ENCODE peak calls at places on chromosomes 2 and 18, in eight cellular contexts. O is Ammon's horn, L is endothelial cell of umbilical vein, D is DMS79 treated with DMSO at 0.1 percent for 48 hours, C is NCI-H2107, X is B cell, T is endothelial cell, H is tibial nerve. K is an unnamed sample.

GRCh38 chr2:36355157-36355889 is at the start of gene CRIM1:
- DNase-seq in O (peak), L (peak), D (no peak), C (no peak), X (peak), T (peak), H (peak), K (peak)

GRCh38 chr2:53913721-53914120 is 54.0 kb upstream of the GPR75 start:
- DNase-seq in O (no peak), L (peak), D (no peak), C (no peak), X (peak), T (peak), H (no peak), K (no peak)

GRCh38 chr2:11498543-11499034 is 32.6 kb upstream of the E2F6 start:
- DNase-seq in O (peak), L (no peak), D (no peak), C (no peak), X (no peak), T (no peak), H (peak), K (peak)

GRCh38 chr2:55490554-55490953 is 29.0 kb upstream of the CFAP36 start:
- DNase-seq in O (peak), L (peak), D (peak), C (no peak), X (no peak), T (no peak), H (peak), K (no peak)

GRCh38 chr2:231928481-231928880 is 2.3 kb upstream of the NPPC start:
- DNase-seq in O (no peak), L (no peak), D (no peak), C (no peak), X (no peak), T (peak), H (no peak), K (no peak)

GRCh38 chr2:47226124-47227040 is 71.3 kb upstream of the STPG4 start:
- DNase-seq in O (no peak), L (no peak), D (peak), C (peak), X (peak), T (no peak), H (no peak), K (no peak)

GRCh38 chr2:165847001-165847400 is 53.0 kb upstream of the GALNT3 start:
- DNase-seq in O (no peak), L (no peak), D (no peak), C (no peak), X (no peak), T (no peak), H (no peak), K (no peak)

GRCh38 chr18:30623401-30624065 is 419.0 kb downstream of the DSC3 start:
- DNase-seq in O (no peak), L (no peak), D (no peak), C (no peak), X (no peak), T (no peak), H (no peak), K (no peak)

GRCh38 chr18:61039251-61039650 is 294.0 kb upstream of the CDH20 start:
- DNase-seq in O (no peak), L (no peak), D (no peak), C (no peak), X (no peak), T (no peak), H (no peak), K (no peak)

GRCh38 chr18:9688036-9688741 is 19.9 kb upstream of the RAB31 start:
- DNase-seq in O (no peak), L (no peak), D (peak), C (no peak), X (no peak), T (no peak), H (no peak), K (no peak)

GRCh38 chr2:151033454-151034248 is 228.0 kb downstream of the RBM43 start:
- DNase-seq in O (no peak), L (no peak), D (no peak), C (no peak), X (no peak), T (no peak), H (no peak), K (no peak)

GRCh38 chr2:71800106-71800809 is 346.9 kb downstream of the DYSF start:
- DNase-seq in O (no peak), L (peak), D (no peak), C (no peak), X (no peak), T (no peak), H (no peak), K (no peak)

GRCh38 chr2:77309725-77310124 is 212.5 kb downstream of the LRRTM4 start:
- DNase-seq in O (no peak), L (no peak), D (no peak), C (no peak), X (no peak), T (no peak), H (no peak), K (no peak)

GRCh38 chr2:71190959-71191943 is 35.7 kb downstream of the PAIP2B start:
- DNase-seq in O (peak), L (peak), D (no peak), C (no peak), X (no peak), T (no peak), H (no peak), K (no peak)

GRCh38 chr18:36504928-36505327 is 207.4 kb downstream of the FHOD3 start:
- DNase-seq in O (no peak), L (no peak), D (no peak), C (no peak), X (no peak), T (no peak), H (no peak), K (no peak)

GRCh38 chr2:102604754-102605153 is 14.6 kb upstream of the SLC9A2 start:
- DNase-seq in O (no peak), L (no peak), D (no peak), C (no peak), X (no peak), T (no peak), H (no peak), K (no peak)

GRCh38 chr18:36634573-36635216 is 194.1 kb downstream of the TPGS2 start:
- DNase-seq in O (no peak), L (no peak), D (no peak), C (no peak), X (no peak), T (no peak), H (no peak), K (no peak)

GRCh38 chr2:173830169-173830568 is 135.0 kb downstream of the SP3 start:
- DNase-seq in O (no peak), L (no peak), D (no peak), C (no peak), X (no peak), T (no peak), H (no peak), K (no peak)

GRCh38 chr18:77131100-77131651 is 1.4 kb downstream of the MBP start:
- DNase-seq in O (no peak), L (no peak), D (no peak), C (no peak), X (peak), T (no peak), H (no peak), K (no peak)

GRCh38 chr18:76558881-76559667 is 64.0 kb upstream of the ZNF516 start:
- DNase-seq in O (no peak), L (no peak), D (no peak), C (no peak), X (no peak), T (no peak), H (no peak), K (no peak)

GRCh38 chr18:57437782-57438668 is 2.9 kb downstream of the ONECUT2 start:
- DNase-seq in O (peak), L (peak), D (peak), C (peak), X (peak), T (peak), H (no peak), K (peak)

GRCh38 chr2:121405233-121405632 is 120.2 kb upstream of the TFCP2L1 start:
- DNase-seq in O (no peak), L (no peak), D (no peak), C (no peak), X (no peak), T (no peak), H (no peak), K (no peak)

GRCh38 chr2:43950383-43951008 is 45.3 kb downstream of the LRPPRC start:
- DNase-seq in O (peak), L (peak), D (peak), C (no peak), X (peak), T (peak), H (no peak), K (no peak)

GRCh38 chr2:43127208-43127940 is 99.0 kb downstream of the ZFP36L2 start:
- DNase-seq in O (peak), L (no peak), D (no peak), C (no peak), X (peak), T (peak), H (no peak), K (peak)

GRCh38 chr2:17733650-17734049 is 20.0 kb downstream of the SMC6 start:
- DNase-seq in O (no peak), L (peak), D (no peak), C (no peak), X (no peak), T (no peak), H (no peak), K (no peak)

GRCh38 chr2:208065476-208065875 is 40.1 kb upstream of the PLEKHM3 start:
- DNase-seq in O (no peak), L (no peak), D (no peak), C (no peak), X (no peak), T (no peak), H (no peak), K (no peak)

GRCh38 chr2:238290079-238290478 is 1.7 kb upstream of the PER2 start:
- DNase-seq in O (peak), L (peak), D (peak), C (peak), X (peak), T (peak), H (no peak), K (no peak)

GRCh38 chr2:175627405-175627804 is 374.7 kb downstream of the LNPK start:
- DNase-seq in O (no peak), L (no peak), D (no peak), C (no peak), X (no peak), T (no peak), H (no peak), K (no peak)

GRCh38 chr2:27211241-27211942 is 449 bp upstream of the ATRAID start:
- DNase-seq in O (no peak), L (peak), D (no peak), C (no peak), X (no peak), T (no peak), H (peak), K (no peak)

GRCh38 chr2:152647417-152648010 is 69.7 kb downstream of the PRPF40A start:
- DNase-seq in O (peak), L (peak), D (peak), C (peak), X (no peak), T (no peak), H (peak), K (peak)

GRCh38 chr18:74898965-74899364 is 301.3 kb downstream of the ZNF407 start:
- DNase-seq in O (no peak), L (peak), D (no peak), C (peak), X (no peak), T (no peak), H (no peak), K (no peak)

GRCh38 chr2:211939177-211939576 is 599.4 kb downstream of the ERBB4 start:
- DNase-seq in O (no peak), L (no peak), D (no peak), C (no peak), X (no peak), T (no peak), H (no peak), K (no peak)

GRCh38 chr2:102059151-102059550 is 67.4 kb downstream of the IL1R2 start:
- DNase-seq in O (no peak), L (no peak), D (no peak), C (no peak), X (no peak), T (no peak), H (no peak), K (no peak)

GRCh38 chr2:175063741-175064140 is 58.6 kb upstream of the CHN1 start:
- DNase-seq in O (no peak), L (no peak), D (no peak), C (no peak), X (no peak), T (no peak), H (no peak), K (no peak)

GRCh38 chr2:172674034-172674967 is 61.3 kb upstream of the RAPGEF4 start:
- DNase-seq in O (no peak), L (peak), D (no peak), C (no peak), X (peak), T (peak), H (no peak), K (peak)